ENCODE peak calls at places on chromosomes 6 and 20, in five cellular contexts. L is ascending aorta, N is CD14-positive monocyte, Y is uterus, E is choroid plexus epithelial cell. B is an unnamed sample.

GRCh38 chr6:13661647-13662046 is 46.5 kb downstream of the NOL7 start:
- DNase-seq in L (no peak), N (no peak), Y (no peak), E (no peak), B (no peak)

GRCh38 chr20:10954137-10954840 is 280.5 kb upstream of the JAG1 start:
- DNase-seq in L (no peak), N (no peak), Y (no peak), E (no peak), B (no peak)

GRCh38 chr20:31823360-31824124 is 4.4 kb downstream of the MYLK2 start:
- DNase-seq in L (no peak), N (no peak), Y (no peak), E (peak; percentile 54), B (no peak)

GRCh38 chr20:62059926-62060630 is 5.6 kb downstream of the TAF4 start:
- DNase-seq in L (no peak), N (no peak), Y (no peak), E (no peak), B (no peak)

GRCh38 chr6:6397842-6398241 is 77.4 kb upstream of the F13A1 start:
- DNase-seq in L (no peak), N (no peak), Y (no peak), E (no peak), B (no peak)

GRCh38 chr6:30481213-30481964 is 7.9 kb upstream of the HLA-E start:
- DNase-seq in L (no peak), N (no peak), Y (no peak), E (no peak), B (no peak)

GRCh38 chr20:59441860-59442810 is 141.7 kb downstream of the EDN3 start:
- DNase-seq in L (no peak), N (no peak), Y (no peak), E (no peak), B (peak; percentile 64)

GRCh38 chr6:20976391-20976790 is 442.1 kb downstream of the CDKAL1 start:
- DNase-seq in L (no peak), N (no peak), Y (no peak), E (no peak), B (no peak)

GRCh38 chr6:41846666-41847237 is 48.4 kb downstream of the USP49 start:
- DNase-seq in L (peak; percentile 68), N (no peak), Y (peak; percentile 55), E (peak; percentile 96), B (peak; percentile 77)

GRCh38 chr6:84967389-84967788 is 203.0 kb upstream of the TBX18 start:
- DNase-seq in L (no peak), N (no peak), Y (no peak), E (peak; percentile 79), B (peak; percentile 81)
- TF ChIP-seq CTCF in L (peak; percentile 13), N (no peak), Y (no peak), E (peak; percentile 84), B (peak; percentile 76)

GRCh38 chr6:43120938-43121913 is 45.1 kb downstream of the PTK7 start:
- DNase-seq in L (peak; percentile 94), N (no peak), Y (peak; percentile 93), E (peak; percentile 97), B (peak; percentile 83)
- TF ChIP-seq CTCF in L (no peak), N (no peak), Y (peak; percentile 10), E (peak; percentile 36), B (no peak)

GRCh38 chr6:120373185-120373584 is 961.1 kb downstream of the TBC1D32 start:
- DNase-seq in L (no peak), N (no peak), Y (no peak), E (no peak), B (no peak)

GRCh38 chr6:120384671-120385070 is 949.6 kb downstream of the TBC1D32 start:
- DNase-seq in L (no peak), N (no peak), Y (no peak), E (peak; percentile 3), B (no peak)

DNA sequence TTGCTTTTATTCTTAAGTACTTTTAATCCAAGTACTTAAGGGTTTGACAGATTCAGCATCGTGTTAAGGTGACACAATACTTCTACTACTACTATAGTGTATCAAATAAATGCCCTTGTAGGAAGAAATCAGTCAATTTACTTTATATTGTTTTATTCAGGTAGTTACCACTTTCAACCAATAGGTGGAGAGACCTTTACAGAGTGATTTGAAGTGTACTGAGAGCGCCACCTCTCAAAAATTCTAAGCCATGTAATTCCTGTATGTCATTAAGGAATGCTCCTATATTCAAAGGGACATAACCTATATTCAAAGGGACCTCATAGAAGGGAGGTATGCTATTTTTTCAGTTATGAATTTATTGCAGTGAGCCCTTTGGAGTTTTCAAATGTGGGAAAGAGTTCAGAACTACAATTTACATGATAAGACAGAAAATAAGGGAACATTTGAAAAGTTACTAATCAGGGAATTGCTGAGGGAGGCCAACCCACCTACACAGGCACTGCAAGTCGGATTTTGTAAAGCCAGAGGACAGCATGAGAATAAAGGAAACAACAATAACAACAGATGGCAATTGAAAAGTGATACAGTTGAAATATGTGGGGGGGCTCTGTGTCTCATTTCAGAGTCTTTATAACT is 955.6 kb downstream of the TBC1D32 start:
- DNase-seq in L (no peak), N (no peak), Y (no peak), E (peak; percentile 26), B (peak; percentile 48)
- TF ChIP-seq CTCF in L (peak; percentile 10), N (no peak), Y (no peak), E (no peak), B (peak; percentile 61)

GRCh38 chr6:168150551-168151444 is 71.8 kb upstream of the FRMD1 start:
- DNase-seq in L (no peak), N (no peak), Y (peak; percentile 30), E (no peak), B (peak; percentile 35)
- TF ChIP-seq CTCF in L (peak; percentile 16), N (no peak), Y (peak; percentile 62), E (peak; percentile 60), B (peak; percentile 65)

GRCh38 chr6:25602680-25602982 is 49.4 kb upstream of the SCGN start:
- DNase-seq in L (no peak), N (no peak), Y (no peak), E (no peak), B (no peak)
- TF ChIP-seq CTCF in L (no peak), N (peak; percentile 52), Y (no peak), E (no peak), B (no peak)

GRCh38 chr6:38162493-38163185 is 343.1 kb downstream of the ZFAND3 start:
- DNase-seq in L (no peak), N (no peak), Y (no peak), E (no peak), B (no peak)
- TF ChIP-seq CTCF in L (no peak), N (no peak), Y (no peak), E (no peak), B (no peak)

GRCh38 chr6:89118931-89119330 is 1.1 kb upstream of the SRSF12 start:
- DNase-seq in L (no peak), N (no peak), Y (no peak), E (no peak), B (peak; percentile 15)

GRCh38 chr6:89121934-89122333 is 4.1 kb upstream of the SRSF12 start:
- DNase-seq in L (no peak), N (no peak), Y (no peak), E (no peak), B (no peak)

GRCh38 chr6:89117285-89118108 is at the start of gene SRSF12:
- DNase-seq in L (peak; percentile 70), N (no peak), Y (no peak), E (peak; percentile 27), B (peak; percentile 63)

GRCh38 chr6:89120371-89120770 is 2.5 kb upstream of the SRSF12 start:
- DNase-seq in L (no peak), N (no peak), Y (no peak), E (no peak), B (no peak)

DNA sequence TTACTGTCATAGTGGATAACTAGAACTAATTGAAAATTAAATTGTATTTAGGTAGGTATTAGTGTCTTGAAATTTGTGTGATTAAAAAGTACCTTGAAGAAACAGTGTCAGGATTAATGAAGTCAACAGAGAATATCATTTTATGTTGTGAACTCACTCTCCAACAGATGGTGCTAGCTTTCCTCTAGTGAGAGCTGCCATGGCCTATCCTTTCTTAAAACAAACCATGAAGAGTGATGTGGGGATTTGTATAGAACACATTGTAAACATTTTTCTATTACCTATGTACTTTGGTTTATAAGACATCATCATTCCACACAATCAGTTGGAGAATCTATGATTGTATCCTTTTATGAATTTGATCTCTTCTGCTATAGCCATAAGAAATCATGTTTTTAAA is 4.8 kb upstream of the SRSF12 start:
- DNase-seq in L (no peak), N (no peak), Y (no peak), E (peak; percentile 70), B (peak; percentile 74)
- TF ChIP-seq CTCF in L (peak; percentile 65), N (peak; percentile 19), Y (peak; percentile 14), E (peak; percentile 69), B (peak; percentile 72)

DNA sequence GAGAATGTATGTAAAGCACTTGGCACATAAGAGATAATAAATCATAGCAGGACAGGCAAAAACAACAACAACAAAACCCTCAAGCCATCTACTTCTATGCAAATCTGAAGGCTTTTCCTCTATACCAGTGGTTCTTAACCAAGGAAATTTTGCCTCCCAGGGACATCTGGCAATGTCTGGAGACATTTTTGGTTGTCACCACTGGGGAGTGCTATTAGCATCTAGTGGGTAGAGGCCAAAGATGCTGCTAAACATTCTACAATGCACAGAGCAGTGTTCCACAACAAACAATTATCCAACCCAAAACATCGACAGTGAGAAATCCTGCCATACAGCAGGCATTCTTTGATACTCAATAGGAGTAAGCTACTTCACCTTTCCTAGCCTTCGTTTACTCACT is 28.2 kb downstream of the NDRG3 start:
- DNase-seq in L (no peak), N (no peak), Y (no peak), E (peak; percentile 10), B (peak; percentile 25)
- TF ChIP-seq CTCF in L (peak; percentile 30), N (peak; percentile 26), Y (no peak), E (peak; percentile 34), B (peak; percentile 41)

GRCh38 chr6:108337721-108338120 is 42.9 kb downstream of the AFG1L start:
- DNase-seq in L (no peak), N (no peak), Y (no peak), E (no peak), B (no peak)

GRCh38 chr6:108341312-108341711 is 46.5 kb downstream of the AFG1L start:
- DNase-seq in L (no peak), N (no peak), Y (no peak), E (no peak), B (no peak)

GRCh38 chr6:108331982-108332381 is 37.1 kb downstream of the AFG1L start:
- DNase-seq in L (no peak), N (no peak), Y (no peak), E (no peak), B (no peak)

GRCh38 chr6:108336971-108337370 is 42.1 kb downstream of the AFG1L start:
- DNase-seq in L (no peak), N (no peak), Y (no peak), E (no peak), B (no peak)
- TF ChIP-seq CTCF in L (no peak), N (no peak), Y (no peak), E (no peak), B (no peak)